ENCODE peak calls at places on chromosomes 11 and 22, in eight cellular contexts. C is activated CD4-positive, alpha-beta T cell treated with anti-CD3 and anti-CD28 coated beads for 36 hours; W is activated T-cell treated with anti-CD3 and anti-CD28 coated beads, Interleukin-2, amount 50 U/mL, for 72 hours; G is sciatic nerve; J is Ammon's horn; T is nephron progenitor cell; B is kidney epithelial cell; O is stimulated activated CD4-positive, alpha-beta T cell treated with anti-CD3 and anti-CD28 coated beads, TNF-alpha, amount 100 ng/mL, for 48 hours. K is an unnamed sample.

GRCh38 chr11:19436932-19437331 is 196.2 kb upstream of the E2F8 start:
- DNase-seq in C (no peak), W (no peak), G (no peak), T (no peak), J (no peak), O (no peak), B (no peak), K (no peak)

GRCh38 chr11:12090761-12091261 is 19.6 kb upstream of the MICAL2 start:
- DNase-seq in T (no peak), C (no peak), G (no peak), J (no peak), W (no peak), O (no peak), B (no peak), K (no peak)

GRCh38 chr11:9850224-9850895 is 186.5 kb downstream of the SWAP70 start:
- DNase-seq in W (no peak), B (no peak), G (no peak), C (no peak), O (no peak), T (no peak), J (no peak), K (no peak)

GRCh38 chr11:125381499-125381898 is 114.6 kb downstream of the FEZ1 start:
- DNase-seq in C (no peak), W (no peak), T (no peak), B (no peak), G (no peak), O (no peak), J (no peak), K (no peak)

GRCh38 chr11:1659478-1659877 is 29.9 kb downstream of the KRTAP5-5 start:
- DNase-seq in O (no peak), W (no peak), C (no peak), G (peak), T (no peak), B (no peak), J (no peak), K (no peak)

GRCh38 chr11:2441171-2441570 is 3.1 kb downstream of the TRPM5 start:
- DNase-seq in C (no peak), G (no peak), O (no peak), T (peak), J (no peak), W (no peak), B (no peak), K (no peak)

GRCh38 chr11:28448186-28448585 is 340.0 kb downstream of the METTL15 start:
- DNase-seq in B (no peak), W (no peak), G (no peak), O (no peak), J (no peak), C (no peak), T (no peak), K (no peak)

GRCh38 chr11:67563354-67564114 is 20.1 kb upstream of the GSTP1 start:
- DNase-seq in C (no peak), B (peak), O (no peak), G (no peak), T (no peak), W (no peak), J (no peak), K (no peak)

GRCh38 chr11:1267441-1268100 is 41.9 kb downstream of the TOLLIP start:
- DNase-seq in W (no peak), T (no peak), J (peak), O (no peak), B (no peak), G (no peak), C (no peak), K (no peak)

GRCh38 chr22:49190816-49191505 is 636.7 kb downstream of the BRD1 start:
- DNase-seq in T (no peak), W (no peak), C (no peak), J (no peak), G (no peak), B (no peak), O (no peak), K (no peak)

GRCh38 chr22:36087784-36088183 is 59.2 kb upstream of the RBFOX2 start:
- DNase-seq in G (no peak), C (no peak), W (no peak), T (no peak), O (no peak), B (no peak), J (no peak), K (no peak)

GRCh38 chr22:33326540-33327295 is 268.5 kb upstream of the SYN3 start:
- DNase-seq in T (no peak), J (no peak), W (no peak), G (no peak), O (no peak), B (no peak), C (no peak), K (no peak)

GRCh38 chr11:17979770-17980371 is 33.0 kb downstream of the SERGEF start:
- DNase-seq in T (peak), G (no peak), J (peak), C (peak), W (peak), B (no peak), O (no peak), K (peak)

GRCh38 chr11:122022646-122023045 is 93.4 kb downstream of the BLID start:
- DNase-seq in O (no peak), G (no peak), J (no peak), C (no peak), B (no peak), W (no peak), T (no peak), K (no peak)

GRCh38 chr11:34232810-34233209 is 125.0 kb downstream of the ABTB2 start:
- DNase-seq in C (no peak), J (no peak), O (no peak), B (no peak), T (no peak), G (no peak), W (no peak), K (no peak)

GRCh38 chr11:64659417-64660144 is 63.4 kb downstream of the NRXN2 start:
- DNase-seq in B (peak), G (no peak), C (no peak), O (no peak), W (no peak), J (peak), T (no peak), K (no peak)

GRCh38 chr11:27973851-27974536 is 134.0 kb downstream of the KIF18A start:
- DNase-seq in T (no peak), O (no peak), W (no peak), J (no peak), C (no peak), B (no peak), G (no peak), K (no peak)

GRCh38 chr11:84218318-84218717 is 932.2 kb upstream of the CCDC90B start:
- DNase-seq in T (no peak), J (no peak), O (no peak), B (no peak), G (no peak), W (no peak), C (no peak), K (no peak)

GRCh38 chr11:92880391-92880790 is 89.1 kb upstream of the MTNR1B start:
- DNase-seq in O (no peak), G (no peak), J (no peak), B (peak), T (no peak), C (no peak), W (no peak), K (no peak)

GRCh38 chr22:25176175-25176574 is 23.5 kb upstream of the CRYBB3 start:
- DNase-seq in O (no peak), G (no peak), J (no peak), T (no peak), B (no peak), W (no peak), C (no peak), K (no peak)

GRCh38 chr11:119590651-119591308 is 138.2 kb downstream of the NECTIN1 start:
- DNase-seq in T (no peak), G (no peak), J (no peak), C (no peak), W (no peak), B (peak), O (no peak), K (no peak)

GRCh38 chr11:27696112-27696511 is 4.1 kb downstream of the BDNF start:
- DNase-seq in O (no peak), T (no peak), C (no peak), J (no peak), W (no peak), B (no peak), G (no peak), K (no peak)

GRCh38 chr22:47808886-47809620 is 1046.6 kb downstream of the TBC1D22A start:
- DNase-seq in C (no peak), B (no peak), G (no peak), J (no peak), T (no peak), W (no peak), O (no peak), K (no peak)

GRCh38 chr11:125348704-125349635 is 147.1 kb downstream of the FEZ1 start:
- DNase-seq in T (peak), G (peak), C (peak), B (no peak), W (peak), O (peak), J (peak), K (peak)

GRCh38 chr22:32844251-32844650 is 42.7 kb downstream of the TIMP3 start:
- DNase-seq in C (no peak), G (no peak), O (no peak), B (no peak), J (no peak), T (no peak), W (no peak), K (no peak)

GRCh38 chr22:32745251-32745995 is 56.1 kb upstream of the TIMP3 start:
- DNase-seq in O (no peak), C (no peak), T (peak), G (no peak), B (no peak), W (no peak), J (no peak), K (peak)

GRCh38 chr11:72955466-72955865 is 141.3 kb downstream of the ATG16L2 start:
- DNase-seq in G (no peak), J (no peak), O (no peak), W (no peak), B (no peak), C (no peak), T (no peak), K (no peak)

GRCh38 chr22:42717197-42717967 is 3.3 kb downstream of the A4GALT start:
- DNase-seq in G (no peak), B (no peak), J (no peak), C (no peak), W (no peak), O (no peak), T (peak), K (peak)

GRCh38 chr22:50728523-50728931 is 9.5 kb upstream of the ACR start:
- DNase-seq in G (peak), J (no peak), C (no peak), W (no peak), B (no peak), T (no peak), O (no peak), K (peak)

GRCh38 chr11:75793966-75794365 is 21.0 kb upstream of the UVRAG start:
- DNase-seq in O (no peak), C (no peak), G (no peak), T (no peak), J (no peak), B (no peak), W (no peak), K (no peak)

GRCh38 chr11:35343033-35343598 is 76.2 kb downstream of the SLC1A2 start:
- DNase-seq in T (no peak), W (peak), B (no peak), G (no peak), J (no peak), O (no peak), C (peak), K (no peak)

K was measured in WERI-Rb-1.